ENCODE peak calls at places on chromosomes 3 and 15, in four cellular contexts. One of them, this sample, is unnamed.
A peak's percentile ranks its signal among the peaks of the same experiment; 100 is the strongest.

GRCh38 chr3:64684715-64685261 is 3.0 kb downstream of the ADAMTS9 start:
- DNase-seq in Peyer's patch: peak; percentile 49
- DNase-seq in adrenal gland: peak; percentile 70
- DNase-seq in A549: no peak
- DNase-seq in this sample: no peak

GRCh38 chr3:192494176-192494575 is 233.2 kb downstream of the FGF12 start:
- DNase-seq in A549: no peak
- DNase-seq in adrenal gland: no peak
- DNase-seq in Peyer's patch: no peak
- DNase-seq in this sample: no peak

GRCh38 chr3:56758539-56758981 is 43.2 kb downstream of the ARHGEF3 start:
- DNase-seq in A549: peak; percentile 7
- DNase-seq in adrenal gland: peak; percentile 57
- DNase-seq in Peyer's patch: peak; percentile 53
- DNase-seq in this sample: no peak

GRCh38 chr15:95291878-95292472 is 1038.5 kb upstream of the NR2F2 start:
- DNase-seq in A549: peak; percentile 42
- DNase-seq in adrenal gland: no peak
- DNase-seq in Peyer's patch: no peak
- DNase-seq in this sample: no peak

GRCh38 chr3:69741057-69741830 is 2.0 kb downstream of the MITF start:
- DNase-seq in Peyer's patch: no peak
- DNase-seq in adrenal gland: no peak
- DNase-seq in A549: no peak
- DNase-seq in this sample: no peak

GRCh38 chr3:176737480-176738147 is 459.7 kb downstream of the TBL1XR1 start:
- DNase-seq in adrenal gland: no peak
- DNase-seq in Peyer's patch: no peak
- DNase-seq in A549: no peak
- DNase-seq in this sample: no peak

GRCh38 chr15:100779331-100780207 is 100.1 kb upstream of the ALDH1A3 start:
- DNase-seq in adrenal gland: no peak
- DNase-seq in Peyer's patch: peak; percentile 8
- DNase-seq in A549: no peak
- DNase-seq in this sample: peak; percentile 10

GRCh38 chr15:66454143-66454542 is 43.4 kb downstream of the SNAPC5 start:
- DNase-seq in A549: no peak
- DNase-seq in adrenal gland: no peak
- DNase-seq in Peyer's patch: no peak
- DNase-seq in this sample: no peak

GRCh38 chr3:36514171-36514570 is 133.9 kb downstream of the STAC start:
- DNase-seq in Peyer's patch: no peak
- DNase-seq in A549: no peak
- DNase-seq in adrenal gland: no peak
- DNase-seq in this sample: no peak

GRCh38 chr15:77818484-77819270 is 186.0 kb upstream of the LINGO1 start:
- DNase-seq in A549: no peak
- DNase-seq in adrenal gland: no peak
- DNase-seq in Peyer's patch: no peak
- DNase-seq in this sample: no peak

GRCh38 chr3:134663646-134664456 is 13.0 kb upstream of the KY start:
- DNase-seq in Peyer's patch: no peak
- DNase-seq in A549: no peak
- DNase-seq in adrenal gland: no peak
- DNase-seq in this sample: no peak

GRCh38 chr3:100956276-100956675 is 36.9 kb downstream of the ABI3BP start:
- DNase-seq in Peyer's patch: no peak
- DNase-seq in A549: no peak
- DNase-seq in adrenal gland: no peak
- DNase-seq in this sample: no peak

GRCh38 chr3:183073839-183074615 is 25.3 kb downstream of the MCCC1 start:
- DNase-seq in Peyer's patch: no peak
- DNase-seq in adrenal gland: peak; percentile 29
- DNase-seq in A549: no peak
- DNase-seq in this sample: no peak

GRCh38 chr15:41773729-41774061 is 589 bp upstream of the MAPKBP1 start:
- DNase-seq in Peyer's patch: no peak
- DNase-seq in adrenal gland: no peak
- DNase-seq in A549: no peak
- DNase-seq in this sample: no peak

GRCh38 chr3:43732747-43733425 is 42.1 kb downstream of the ABHD5 start:
- DNase-seq in A549: no peak
- DNase-seq in Peyer's patch: no peak
- DNase-seq in adrenal gland: no peak
- DNase-seq in this sample: no peak

GRCh38 chr15:56099311-56099710 is 105.9 kb upstream of the NEDD4 start:
- DNase-seq in adrenal gland: peak; percentile 16
- DNase-seq in A549: no peak
- DNase-seq in Peyer's patch: no peak
- DNase-seq in this sample: no peak

GRCh38 chr3:170144437-170144843 is 37.1 kb downstream of the PHC3 start:
- DNase-seq in Peyer's patch: no peak
- DNase-seq in adrenal gland: no peak
- DNase-seq in A549: no peak
- DNase-seq in this sample: no peak

GRCh38 chr15:55281517-55282227 is 7.9 kb downstream of the RAB27A start:
- DNase-seq in Peyer's patch: no peak
- DNase-seq in adrenal gland: no peak
- DNase-seq in A549: no peak
- DNase-seq in this sample: no peak

GRCh38 chr3:186057594-186057993 is 51.3 kb downstream of the ETV5 start:
- DNase-seq in Peyer's patch: no peak
- DNase-seq in A549: no peak
- DNase-seq in adrenal gland: no peak
- DNase-seq in this sample: no peak

GRCh38 chr15:51732661-51733060 is 4.8 kb downstream of the LYSMD2 start:
- DNase-seq in Peyer's patch: no peak
- DNase-seq in adrenal gland: no peak
- DNase-seq in A549: no peak
- DNase-seq in this sample: no peak

GRCh38 chr15:68054658-68055223 is 626 bp downstream of the PIAS1 start:
- DNase-seq in Peyer's patch: peak; percentile 75
- DNase-seq in adrenal gland: peak; percentile 65
- DNase-seq in A549: peak; percentile 71
- DNase-seq in this sample: peak; percentile 59

GRCh38 chr3:194867270-194867983 is 181.7 kb downstream of the FAM43A start:
- DNase-seq in adrenal gland: peak; percentile 44
- DNase-seq in A549: no peak
- DNase-seq in Peyer's patch: peak; percentile 61
- DNase-seq in this sample: no peak

GRCh38 chr3:42846682-42847522 is 28.8 kb downstream of the CYP8B1 start:
- DNase-seq in adrenal gland: peak; percentile 50
- DNase-seq in A549: no peak
- DNase-seq in Peyer's patch: peak; percentile 79
- DNase-seq in this sample: no peak

GRCh38 chr15:99736702-99737101 is 3.5 kb upstream of the LYSMD4 start:
- DNase-seq in A549: no peak
- DNase-seq in Peyer's patch: peak; percentile 26
- DNase-seq in adrenal gland: no peak
- DNase-seq in this sample: no peak

GRCh38 chr3:128076783-128077624 is 24.8 kb downstream of the SEC61A1 start:
- DNase-seq in adrenal gland: no peak
- DNase-seq in Peyer's patch: peak; percentile 61
- DNase-seq in A549: no peak
- DNase-seq in this sample: no peak

GRCh38 chr3:13667330-13667729 is 118.4 kb downstream of the FBLN2 start:
- DNase-seq in Peyer's patch: no peak
- DNase-seq in A549: no peak
- DNase-seq in adrenal gland: no peak
- DNase-seq in this sample: no peak

GRCh38 chr15:34038404-34039179 is 412 bp downstream of the AVEN start:
- DNase-seq in A549: peak; percentile 62
- DNase-seq in Peyer's patch: peak; percentile 88
- DNase-seq in adrenal gland: peak; percentile 85
- DNase-seq in this sample: peak; percentile 33

GRCh38 chr3:149609595-149609994 is 48.2 kb downstream of the WWTR1 start:
- DNase-seq in adrenal gland: no peak
- DNase-seq in Peyer's patch: no peak
- DNase-seq in A549: no peak
- DNase-seq in this sample: no peak

GRCh38 chr3:196596355-196596754 is 27.9 kb downstream of the FBXO45 start:
- DNase-seq in adrenal gland: no peak
- DNase-seq in Peyer's patch: no peak
- DNase-seq in A549: peak; percentile 13
- DNase-seq in this sample: no peak

GRCh38 chr3:108301695-108302404 is 5.5 kb downstream of the HHLA2 start:
- DNase-seq in A549: no peak
- DNase-seq in adrenal gland: no peak
- DNase-seq in Peyer's patch: no peak
- DNase-seq in this sample: no peak

GRCh38 chr3:47404955-47405790 is 24.4 kb downstream of the PTPN23 start:
- DNase-seq in adrenal gland: peak; percentile 73
- DNase-seq in A549: no peak
- DNase-seq in Peyer's patch: no peak
- DNase-seq in this sample: no peak

GRCh38 chr15:70399204-70399603 is 301.5 kb upstream of the TLE3 start:
- DNase-seq in A549: no peak
- DNase-seq in Peyer's patch: no peak
- DNase-seq in adrenal gland: no peak
- DNase-seq in this sample: no peak
- H3K27ac ChIP-seq in A549: no peak overlapping the region
- H3K27ac ChIP-seq in Peyer's patch: no peak overlapping the region
- H3K27ac ChIP-seq in adrenal gland: no peak overlapping the region
- H3K27ac ChIP-seq in this sample: no peak overlapping the region

GRCh38 chr3:175159202-175159601 is 300.1 kb downstream of the NAALADL2 start:
- DNase-seq in adrenal gland: no peak
- DNase-seq in A549: no peak
- DNase-seq in Peyer's patch: no peak
- DNase-seq in this sample: no peak

GRCh38 chr3:175161291-175161690 is 302.2 kb downstream of the NAALADL2 start:
- DNase-seq in adrenal gland: no peak
- DNase-seq in A549: no peak
- DNase-seq in Peyer's patch: no peak
- DNase-seq in this sample: no peak

GRCh38 chr3:175163686-175164085 is 304.6 kb downstream of the NAALADL2 start:
- DNase-seq in A549: no peak
- DNase-seq in Peyer's patch: no peak
- DNase-seq in adrenal gland: no peak
- DNase-seq in this sample: no peak
- TF ChIP-seq POLR2A in A549: no peak
- TF ChIP-seq POLR2A in Peyer's patch: no peak
- TF ChIP-seq POLR2A in adrenal gland: no peak
- TF ChIP-seq POLR2A in this sample: no peak

DNA sequence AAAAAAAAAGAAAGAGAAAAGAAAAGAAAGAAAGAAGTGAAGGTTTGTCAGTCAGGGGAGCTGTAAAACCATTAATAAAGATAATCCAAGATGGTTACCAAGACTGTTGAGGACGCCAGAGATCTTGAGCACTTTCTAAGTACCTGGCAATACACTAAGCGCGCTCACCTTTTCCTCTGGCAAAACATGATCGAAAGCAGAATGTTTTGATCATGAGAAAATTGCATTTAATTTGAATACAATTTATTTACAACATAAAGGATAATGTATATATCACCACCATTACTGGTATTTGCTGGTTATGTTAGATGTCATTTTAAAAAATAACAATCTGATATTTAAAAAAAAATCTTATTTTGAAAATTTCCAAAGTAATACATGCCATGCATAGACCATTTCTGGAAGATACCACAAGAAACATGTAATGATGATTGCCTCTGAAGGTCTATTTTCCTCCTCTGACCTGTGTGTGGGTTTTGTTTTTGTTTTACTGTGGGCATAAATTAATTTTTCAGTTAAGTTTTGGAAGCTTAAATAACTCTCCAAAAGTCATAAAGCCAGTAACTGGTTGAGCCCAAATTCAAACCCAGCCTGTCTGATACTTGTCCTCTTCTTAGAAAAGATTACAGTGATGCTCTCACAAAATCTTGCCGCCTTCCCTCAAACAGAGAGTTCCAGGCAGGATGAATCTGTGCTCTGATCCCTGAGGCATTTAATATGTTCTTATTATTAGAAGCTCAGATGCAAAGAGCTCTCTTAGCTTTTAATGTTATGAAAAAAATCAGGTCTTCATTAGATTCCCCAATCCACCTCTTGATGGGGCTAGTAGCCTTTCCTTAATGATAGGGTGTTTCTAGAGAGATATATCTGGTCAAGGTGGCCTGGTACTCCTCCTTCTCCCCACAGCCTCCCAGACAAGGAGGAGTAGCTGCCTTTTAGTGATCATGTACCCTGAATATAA is 2.0 kb downstream of the B2M start:
- DNase-seq in adrenal gland: no peak
- DNase-seq in Peyer's patch: no peak
- DNase-seq in A549: peak; percentile 36
- DNase-seq in this sample: no peak
- TF ChIP-seq CTCF in adrenal gland: no peak
- TF ChIP-seq CTCF in Peyer's patch: no peak
- TF ChIP-seq CTCF in A549: peak; percentile 42
- TF ChIP-seq CTCF in this sample: no peak

GRCh38 chr3:141393151-141394076 is 25.1 kb downstream of the ZBTB38 start:
- DNase-seq in adrenal gland: peak; percentile 81
- DNase-seq in Peyer's patch: no peak
- DNase-seq in A549: no peak
- DNase-seq in this sample: peak; percentile 54

GRCh38 chr3:141390747-141391146 is 22.4 kb downstream of the ZBTB38 start:
- DNase-seq in adrenal gland: no peak
- DNase-seq in Peyer's patch: no peak
- DNase-seq in A549: no peak
- DNase-seq in this sample: no peak

GRCh38 chr3:141392018-141392370 is 23.7 kb downstream of the ZBTB38 start:
- DNase-seq in A549: no peak
- DNase-seq in Peyer's patch: no peak
- DNase-seq in adrenal gland: no peak
- DNase-seq in this sample: no peak

GRCh38 chr3:141391298-141392017 is 23.2 kb downstream of the ZBTB38 start:
- DNase-seq in A549: no peak
- DNase-seq in Peyer's patch: no peak
- DNase-seq in adrenal gland: peak; percentile 53
- DNase-seq in this sample: no peak

GRCh38 chr3:141392416-141392815 is 24.1 kb downstream of the ZBTB38 start:
- DNase-seq in A549: no peak
- DNase-seq in Peyer's patch: no peak
- DNase-seq in adrenal gland: no peak
- DNase-seq in this sample: no peak
- H3K27ac ChIP-seq in A549: peak overlapping the region; percentile 55
- H3K27ac ChIP-seq in Peyer's patch: no peak overlapping the region
- H3K27ac ChIP-seq in adrenal gland: peak overlapping the region; percentile 89
- H3K27ac ChIP-seq in this sample: peak overlapping the region; percentile 80